ENCODE peak calls at places on chromosome 21, in nine cellular contexts. D is thoracic aorta; O is cardiac muscle cell; C is naive thymus-derived CD4-positive, alpha-beta T cell; S is neural progenitor cell; K is AG10803; B is thyroid gland; U is breast epithelium; J is fibroblast of mammary gland. A is an unnamed sample.

GRCh38 chr21:29664615-29665014 is 275.2 kb downstream of the GRIK1 start:
- DNase-seq in C (no peak), B (no peak), U (no peak), D (no peak), K (no peak), S (no peak), O (no peak), J (no peak), A (no peak)

GRCh38 chr21:18620421-18620820 is 216.8 kb upstream of the TMPRSS15 start:
- DNase-seq in C (no peak), U (no peak), J (no peak), O (no peak), D (no peak), K (no peak), S (no peak), B (no peak), A (no peak)

GRCh38 chr21:45172408-45172807 is 98.0 kb downstream of the ADARB1 start:
- DNase-seq in J (no peak), K (no peak), S (no peak), C (no peak), U (no peak), D (no peak), O (no peak), B (no peak), A (no peak)

GRCh38 chr21:30600787-30601186 is at the start of gene KRTAP22-1:
- DNase-seq in C (no peak), O (no peak), S (no peak), U (no peak), D (no peak), K (no peak), J (no peak), B (no peak), A (no peak)

GRCh38 chr21:41411449-41412089 is 14.5 kb upstream of the MX1 start:
- DNase-seq in C (no peak), D (no peak), O (no peak), U (no peak), B (peak), J (peak), K (no peak), S (no peak), A (no peak)

GRCh38 chr21:17636711-17637110 is 24.0 kb upstream of the BTG3 start:
- DNase-seq in J (peak), B (no peak), S (no peak), D (no peak), U (no peak), K (no peak), O (no peak), C (no peak), A (no peak)

GRCh38 chr21:29832217-29832616 is 107.6 kb downstream of the GRIK1 start:
- DNase-seq in O (no peak), B (no peak), D (no peak), S (no peak), J (no peak), U (no peak), C (no peak), K (no peak), A (no peak)

GRCh38 chr21:29187939-29188338 is 57.5 kb downstream of the MAP3K7CL start:
- DNase-seq in B (no peak), K (peak), O (no peak), U (peak), J (peak), D (no peak), S (no peak), C (no peak), A (peak)

GRCh38 chr21:45412491-45412890 is 7.5 kb downstream of the COL18A1 start:
- DNase-seq in K (no peak), S (no peak), B (no peak), J (no peak), U (no peak), D (no peak), O (no peak), C (no peak), A (no peak)

GRCh38 chr21:22758478-22758877 is 1760.3 kb downstream of the NCAM2 start:
- DNase-seq in O (no peak), S (no peak), J (peak), B (no peak), K (no peak), D (no peak), U (no peak), C (no peak), A (peak)

GRCh38 chr21:14522689-14523088 is 23.4 kb downstream of the SAMSN1 start:
- DNase-seq in J (no peak), S (no peak), K (no peak), B (no peak), U (no peak), C (no peak), O (no peak), D (no peak), A (no peak)

GRCh38 chr21:25560151-25560783 is 47.0 kb downstream of the MRPL39 start:
- DNase-seq in C (no peak), O (no peak), S (no peak), D (no peak), U (no peak), B (no peak), K (no peak), J (no peak), A (no peak)

GRCh38 chr21:44853601-44854390 is 19.7 kb downstream of the PTTG1IP start:
- DNase-seq in B (no peak), S (no peak), J (no peak), D (no peak), U (no peak), K (no peak), O (no peak), C (no peak), A (no peak)

GRCh38 chr21:41802684-41803083 is 35.8 kb upstream of the RIPK4 start:
- DNase-seq in K (peak), D (no peak), S (no peak), O (no peak), C (no peak), B (peak), J (peak), U (peak), A (no peak)

GRCh38 chr21:32624726-32625125 is 12.5 kb upstream of the CFAP298 start:
- DNase-seq in B (no peak), D (no peak), J (peak), S (no peak), O (no peak), U (no peak), K (peak), C (no peak), A (no peak)

GRCh38 chr21:35400233-35400939 is 351.3 kb upstream of the RUNX1 start:
- DNase-seq in D (no peak), O (peak), S (peak), C (no peak), K (peak), B (peak), U (peak), J (peak), A (peak)

GRCh38 chr21:35178812-35179211 is 129.7 kb upstream of the RUNX1 start:
- DNase-seq in C (no peak), U (no peak), D (no peak), K (peak), B (no peak), S (no peak), O (no peak), J (peak), A (no peak)

GRCh38 chr21:17343055-17343454 is 169.8 kb upstream of the CXADR start:
- DNase-seq in D (no peak), O (peak), U (no peak), J (peak), B (no peak), C (no peak), K (no peak), S (peak), A (no peak)

GRCh38 chr21:15190412-15190811 is 125.6 kb upstream of the NRIP1 start:
- DNase-seq in S (no peak), J (no peak), B (no peak), K (no peak), D (no peak), U (no peak), O (no peak), C (no peak), A (no peak)

GRCh38 chr21:28605138-28605537 is 387.5 kb downstream of the LTN1 start:
- DNase-seq in O (peak), B (no peak), D (no peak), S (no peak), U (no peak), K (no peak), J (no peak), C (no peak), A (no peak)

GRCh38 chr21:14114251-14114650 is 96.5 kb downstream of the LIPI start:
- DNase-seq in B (peak), C (no peak), K (no peak), O (no peak), J (no peak), D (no peak), U (no peak), S (no peak), A (no peak)

GRCh38 chr21:43208561-43209332 is 39.9 kb downstream of the CRYAA start:
- DNase-seq in D (no peak), J (no peak), S (no peak), O (no peak), K (no peak), B (no peak), U (peak), C (no peak), A (no peak)

GRCh38 chr21:43211085-43212071 is 42.6 kb downstream of the CRYAA start:
- DNase-seq in U (peak), B (peak), O (peak), C (no peak), S (peak), K (no peak), J (no peak), D (no peak), A (no peak)

GRCh38 chr21:43210454-43211084 is 41.8 kb downstream of the CRYAA start:
- DNase-seq in O (no peak), J (no peak), C (no peak), U (peak), K (no peak), D (no peak), B (no peak), S (no peak), A (no peak)

GRCh38 chr21:43207868-43208267 is 39.1 kb downstream of the CRYAA start:
- DNase-seq in S (no peak), D (no peak), O (no peak), C (no peak), K (no peak), J (no peak), U (peak), B (no peak), A (no peak)

GRCh38 chr21:43209575-43210453 is 41.0 kb downstream of the CRYAA start:
- DNase-seq in U (peak), O (no peak), K (peak), S (no peak), D (no peak), C (no peak), J (peak), B (no peak), A (peak)
- H3K4me3 ChIP-seq in U (no peak), O (no peak), K (no peak), S (no peak), D (no peak), C (no peak), J (no peak), B (no peak), A (no peak)

GRCh38 chr21:46425566-46425965 is 33.1 kb upstream of the DIP2A start:
- DNase-seq in C (peak), B (no peak), J (no peak), O (no peak), D (no peak), U (peak), K (no peak), S (no peak), A (no peak)
- H3K4me3 ChIP-seq in C (peak), B (no peak), J (no peak), O (no peak), D (no peak), U (no peak), K (no peak), S (no peak), A (no peak)

GRCh38 chr21:26965567-26966359 is 1.1 kb downstream of the ADAMTS5 start:
- DNase-seq in C (no peak), J (peak), K (peak), U (peak), S (peak), B (peak), D (no peak), O (peak), A (no peak)

GRCh38 chr21:26964379-26964778 is 2.5 kb downstream of the ADAMTS5 start:
- DNase-seq in C (no peak), D (no peak), K (peak), U (peak), B (peak), S (peak), J (peak), O (no peak), A (no peak)

GRCh38 chr21:26965091-26965566 is 1.8 kb downstream of the ADAMTS5 start:
- DNase-seq in U (peak), D (no peak), J (no peak), C (no peak), B (no peak), S (no peak), O (no peak), K (no peak), A (no peak)

GRCh38 chr21:26961704-26962103 is 5.2 kb downstream of the ADAMTS5 start:
- DNase-seq in S (peak), B (peak), C (no peak), O (no peak), D (no peak), K (peak), U (no peak), J (peak), A (no peak)

GRCh38 chr21:26962516-26963305 is 4.2 kb downstream of the ADAMTS5 start:
- DNase-seq in C (no peak), U (no peak), D (no peak), O (no peak), J (peak), B (no peak), K (peak), S (no peak), A (no peak)
- H3K4me3 ChIP-seq in C (no peak), U (peak), D (no peak), O (no peak), J (no peak), B (no peak), K (peak), S (no peak), A (no peak)

GRCh38 chr21:36564647-36565046 is 84.7 kb upstream of the CLDN14 start:
- DNase-seq in S (no peak), C (no peak), O (no peak), K (no peak), J (no peak), U (no peak), B (no peak), D (no peak), A (no peak)

GRCh38 chr21:36567216-36567917 is 87.4 kb upstream of the CLDN14 start:
- DNase-seq in B (no peak), J (no peak), S (no peak), D (no peak), U (no peak), O (no peak), K (peak), C (no peak), A (no peak)

GRCh38 chr21:36565616-36566015 is 85.7 kb upstream of the CLDN14 start:
- DNase-seq in U (no peak), S (no peak), B (no peak), D (no peak), O (no peak), K (no peak), J (no peak), C (no peak), A (no peak)

GRCh38 chr21:36569511-36569910 is 89.6 kb upstream of the CLDN14 start:
- DNase-seq in D (no peak), S (no peak), U (no peak), O (no peak), K (no peak), C (no peak), J (no peak), B (no peak), A (no peak)

DNA sequence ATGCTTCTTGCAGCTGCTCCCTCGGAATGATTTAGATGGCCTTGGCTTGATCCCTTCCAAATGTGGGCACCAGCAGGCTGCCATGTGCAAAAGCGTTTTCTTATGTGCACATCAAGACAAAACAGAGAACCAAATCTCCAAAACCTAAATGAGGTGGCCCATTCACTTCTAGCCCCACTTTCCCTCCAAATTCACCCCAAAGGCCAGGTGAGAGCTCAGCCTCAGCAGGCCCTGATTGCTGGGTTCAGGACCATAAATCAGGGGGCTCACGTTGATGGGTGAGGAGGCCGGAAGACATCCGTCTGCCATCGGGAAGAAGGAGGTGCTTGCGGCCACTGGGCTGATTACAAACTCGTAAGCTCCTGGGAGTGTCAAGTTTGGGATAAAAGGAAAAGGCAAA is 86.7 kb upstream of the CLDN14 start:
- DNase-seq in B (no peak), C (no peak), K (no peak), J (no peak), U (no peak), D (no peak), S (no peak), O (no peak), A (no peak)
- H3K4me3 ChIP-seq in B (no peak), C (no peak), K (no peak), J (no peak), U (no peak), D (no peak), S (no peak), O (no peak), A (no peak)

GRCh38 chr21:34157456-34158025 is 84.2 kb downstream of the MRPS6 start:
- DNase-seq in U (no peak), S (no peak), J (no peak), K (no peak), D (no peak), O (no peak), B (no peak), C (no peak), A (no peak)

GRCh38 chr21:34159617-34159883 is 86.2 kb downstream of the MRPS6 start:
- DNase-seq in S (no peak), U (no peak), B (no peak), K (no peak), C (no peak), O (no peak), D (no peak), J (no peak), A (no peak)

GRCh38 chr21:34154878-34155277 is 81.5 kb downstream of the MRPS6 start:
- DNase-seq in J (no peak), U (no peak), O (no peak), K (no peak), S (no peak), C (no peak), B (peak), D (no peak), A (no peak)

GRCh38 chr21:34156957-34157356 is 83.6 kb downstream of the MRPS6 start:
- DNase-seq in S (no peak), K (no peak), B (peak), D (no peak), U (no peak), O (no peak), C (no peak), J (no peak), A (no peak)

DNA sequence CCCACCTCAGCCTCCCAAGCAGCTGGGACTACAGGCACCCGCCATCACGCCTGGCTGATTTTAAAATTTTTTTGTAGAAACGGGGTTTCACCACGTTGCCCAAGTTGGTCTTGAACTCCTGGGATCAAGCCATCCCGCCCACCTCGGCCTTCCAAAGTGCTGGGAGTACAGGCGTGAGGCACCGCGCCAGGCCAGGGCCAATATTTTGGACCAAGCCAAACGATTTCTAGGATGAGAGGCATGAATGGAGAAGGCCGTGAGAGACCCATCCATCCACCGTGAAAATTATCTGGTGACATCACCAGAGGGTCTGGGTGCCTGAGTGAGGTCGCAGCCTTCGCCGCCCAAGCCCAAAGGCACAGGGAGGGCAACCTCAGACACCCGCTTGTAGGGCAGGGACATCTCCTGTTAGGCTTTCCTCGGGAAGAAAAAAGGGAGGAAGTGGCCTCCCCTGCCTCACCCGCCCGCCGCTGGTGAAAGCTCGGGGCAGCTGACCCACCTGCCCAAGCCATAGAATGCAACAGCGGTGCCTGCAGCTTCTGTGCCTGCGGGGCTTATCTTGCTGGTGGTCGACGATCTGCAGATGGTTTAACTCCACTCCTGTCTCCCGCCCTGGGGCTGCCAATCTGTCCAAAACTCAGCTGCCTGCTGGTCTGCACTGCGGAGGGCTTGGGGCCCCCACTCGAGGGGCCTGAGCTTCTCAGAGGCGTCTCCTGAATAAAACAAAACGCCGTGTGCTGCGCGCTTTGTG is 85.7 kb downstream of the MRPS6 start:
- DNase-seq in S (no peak), B (no peak), U (no peak), J (no peak), C (no peak), D (no peak), K (no peak), O (no peak), A (no peak)
- H3K4me3 ChIP-seq in S (no peak), B (no peak), U (no peak), J (no peak), C (no peak), D (no peak), K (no peak), O (no peak), A (no peak)

DNA sequence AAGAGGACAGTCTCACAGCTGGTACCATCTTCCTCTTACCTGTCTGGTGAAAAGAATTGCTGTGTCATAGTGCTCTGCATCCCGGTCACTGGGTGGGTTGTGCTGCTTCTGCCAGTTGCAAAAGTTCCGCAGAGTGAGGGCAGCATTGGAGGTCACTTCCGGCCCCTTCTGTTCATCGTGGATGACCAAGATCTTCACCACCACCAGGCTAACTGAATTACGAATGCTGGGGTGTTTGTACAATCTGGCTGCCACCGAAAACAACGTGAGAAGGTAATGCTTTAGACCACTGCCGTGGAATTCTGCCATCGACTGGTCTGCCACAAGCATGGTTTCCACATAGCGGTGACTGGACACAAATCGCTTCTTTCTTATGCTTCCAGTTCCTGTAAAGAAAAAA is 2.9 kb downstream of the ADAMTS1 start:
- DNase-seq in B (no peak), K (peak), D (no peak), S (no peak), O (no peak), U (no peak), C (no peak), J (peak), A (no peak)
- H3K4me3 ChIP-seq in B (peak), K (peak), D (peak), S (no peak), O (peak), U (peak), C (no peak), J (peak), A (peak)

GRCh38 chr21:38496224-38496623 is 2.1 kb downstream of the ERG start:
- DNase-seq in K (no peak), S (no peak), C (no peak), O (no peak), J (no peak), B (no peak), U (no peak), D (no peak), A (no peak)
- H3K4me3 ChIP-seq in K (no peak), S (no peak), C (no peak), O (no peak), J (no peak), B (peak), U (peak), D (peak), A (no peak)

DNA sequence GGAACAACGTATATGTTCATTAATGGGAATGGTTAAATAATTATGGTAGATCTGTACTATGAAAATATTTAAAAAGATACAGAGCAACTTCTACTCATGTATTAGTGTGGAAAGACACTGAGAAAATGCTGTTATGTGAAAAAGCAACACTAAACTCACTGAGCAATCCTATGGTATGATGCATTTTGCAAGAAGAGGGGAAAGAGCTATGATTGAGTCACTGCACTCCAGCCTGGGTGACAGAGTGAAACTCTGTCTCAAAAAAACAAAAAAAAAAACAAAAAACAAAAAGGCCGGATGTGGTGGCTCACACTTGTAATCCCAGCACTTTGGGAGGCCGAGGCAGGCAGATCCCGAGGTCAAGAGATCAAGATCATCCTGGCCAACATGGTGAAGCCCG is 44.4 kb downstream of the ATP5PO start:
- DNase-seq in K (peak), S (no peak), J (peak), B (no peak), D (no peak), O (no peak), C (no peak), U (no peak), A (no peak)
- H3K4me3 ChIP-seq in K (no peak), S (no peak), J (no peak), B (no peak), D (no peak), O (no peak), C (no peak), U (no peak), A (no peak)